ENCODE peak calls at places on chromosomes 2 and 18, in four cellular contexts. M is K562, P is H1, B is GM12878. L is an unnamed sample. For H3K4me1, the result is how much of the 10 kb centered on the place peaks cover.

GRCh38 chr18:12963069-12963468 is 15.3 kb downstream of the SEH1L start:
- DNase-seq in M (no peak), P (no peak), B (no peak), L (no peak)

GRCh38 chr2:37925063-37925897 is at the start of gene RMDN2:
- DNase-seq in M (peak), P (peak), B (peak), L (peak)

GRCh38 chr18:45167631-45168225 is 447.5 kb upstream of the SLC14A2 start:
- DNase-seq in M (no peak), P (no peak), B (no peak), L (no peak)

GRCh38 chr2:236889081-236889780 is 196.5 kb upstream of the COPS8 start:
- DNase-seq in M (no peak), P (no peak), B (no peak), L (no peak)

GRCh38 chr2:119148082-119148715 is 10.4 kb downstream of the C1QL2 start:
- DNase-seq in M (no peak), P (no peak), B (no peak), L (no peak)

GRCh38 chr2:17959833-17960232 is 81.4 kb downstream of the KCNS3 start:
- DNase-seq in M (no peak), P (no peak), B (no peak), L (no peak)

GRCh38 chr2:3780477-3781402 is 77.4 kb downstream of the DCDC2C start:
- DNase-seq in M (peak), P (peak), B (peak), L (peak)

GRCh38 chr2:228334173-228334572 is 152.7 kb upstream of the SPHKAP start:
- DNase-seq in M (no peak), P (no peak), B (no peak), L (no peak)

GRCh38 chr18:10330428-10330827 is 124.0 kb upstream of the APCDD1 start:
- DNase-seq in M (no peak), P (no peak), B (no peak), L (no peak)

GRCh38 chr2:113886479-113887383 is 3.2 kb upstream of the ACTR3 start:
- DNase-seq in M (peak), P (no peak), B (peak), L (no peak)

GRCh38 chr2:214126135-214126534 is 284.7 kb upstream of the VWC2L start:
- DNase-seq in M (no peak), P (no peak), B (no peak), L (no peak)

GRCh38 chr2:2621855-2622254 is 290.8 kb upstream of the MYT1L start:
- DNase-seq in M (no peak), P (peak), B (no peak), L (no peak)

GRCh38 chr2:60739156-60739555 is 16.9 kb upstream of the PAPOLG start:
- DNase-seq in M (no peak), P (no peak), B (no peak), L (no peak)

GRCh38 chr18:48563027-48563426 is 24.2 kb downstream of the CTIF start:
- DNase-seq in M (peak), P (no peak), B (no peak), L (no peak)

GRCh38 chr2:43178602-43179542 is 47.5 kb downstream of the ZFP36L2 start:
- DNase-seq in M (peak), P (peak), B (no peak), L (peak)

GRCh38 chr18:79884963-79885728 is 66.3 kb downstream of the SLC66A2 start:
- DNase-seq in M (no peak), P (no peak), B (no peak), L (peak)

GRCh38 chr2:170409164-170409535 is 231.2 kb downstream of the MYO3B start:
- DNase-seq in M (peak), P (peak), B (no peak), L (peak)

GRCh38 chr2:79910643-79911042 is 393.9 kb downstream of the LRRTM1 start:
- DNase-seq in M (no peak), P (no peak), B (no peak), L (peak)

GRCh38 chr2:240981273-240981672 is 17.1 kb upstream of the SNED1 start:
- DNase-seq in M (no peak), P (no peak), B (no peak), L (no peak)

GRCh38 chr2:100978582-100979051 is 23.5 kb upstream of the RPL31 start:
- DNase-seq in M (no peak), P (no peak), B (no peak), L (no peak)

GRCh38 chr2:120283649-120284048 is 31.0 kb downstream of the RALB start:
- DNase-seq in M (no peak), P (no peak), B (no peak), L (no peak)

GRCh38 chr18:10070581-10071000 is 156.8 kb downstream of the VAPA start:
- DNase-seq in M (no peak), P (no peak), B (no peak), L (no peak)

GRCh38 chr2:36698978-36699377 is 2.5 kb downstream of the VIT start:
- DNase-seq in M (no peak), P (no peak), B (no peak), L (no peak)

GRCh38 chr2:232236200-232236599 is 142.4 kb upstream of the ALPP start:
- DNase-seq in M (no peak), P (no peak), B (no peak), L (no peak)

GRCh38 chr18:47204908-47205522 is 28.9 kb upstream of the IER3IP1 start:
- DNase-seq in M (peak), P (peak), B (no peak), L (peak)

GRCh38 chr2:182767578-182767977 is 51.5 kb downstream of the DNAJC10 start:
- DNase-seq in M (peak), P (no peak), B (no peak), L (peak)

GRCh38 chr18:47944972-47945843 is 14.7 kb upstream of the SMAD2 start:
- DNase-seq in M (peak), P (no peak), B (no peak), L (no peak)

GRCh38 chr2:160687629-160688028 is 194.0 kb upstream of the RBMS1 start:
- DNase-seq in M (no peak), P (no peak), B (no peak), L (no peak)

GRCh38 chr2:182038579-182038978 is 52.9 kb downstream of the PPP1R1C start:
- DNase-seq in M (no peak), P (no peak), B (no peak), L (no peak)

GRCh38 chr2:226561962-226562361 is 237.7 kb downstream of the IRS1 start:
- DNase-seq in M (no peak), P (no peak), B (no peak), L (no peak)

GRCh38 chr2:85911097-85911496 is 22.3 kb upstream of the ST3GAL5 start:
- DNase-seq in M (no peak), P (no peak), B (no peak), L (no peak)

GRCh38 chr18:524496-524895 is 24.0 kb upstream of the COLEC12 start:
- DNase-seq in M (no peak), P (no peak), B (no peak), L (no peak)

GRCh38 chr18:48022531-48023330 is 92.3 kb upstream of the SMAD2 start:
- DNase-seq in M (peak), P (no peak), B (peak), L (peak)

DNA sequence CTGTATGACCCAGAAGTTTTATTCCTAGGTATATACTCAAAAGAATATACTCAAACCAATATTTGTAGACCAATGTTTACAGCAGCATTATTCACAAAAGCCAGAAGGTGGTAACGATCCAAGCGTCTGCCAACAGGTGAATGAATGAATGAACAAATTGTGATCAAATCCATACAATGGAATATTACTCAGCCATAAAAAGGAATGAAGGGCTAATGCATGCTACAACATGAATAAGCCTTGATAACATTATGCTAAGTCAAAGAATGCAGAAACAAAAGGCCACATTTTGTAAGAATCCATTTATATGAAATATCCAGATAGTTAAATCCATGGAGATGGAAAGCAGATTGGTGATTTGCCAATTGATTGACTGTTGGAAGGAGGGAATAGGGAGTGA is 5.5 kb upstream of the CD226 start:
- DNase-seq in M (no peak), P (no peak), B (no peak), L (no peak)
- H3K4me1 ChIP-seq in M (under half), P (under half), B (under half), L (under half)

GRCh38 chr18:35076556-35076955 is 35.3 kb downstream of the MAPRE2 start:
- DNase-seq in M (no peak), P (no peak), B (no peak), L (no peak)

GRCh38 chr18:35074581-35074980 is 33.4 kb downstream of the MAPRE2 start:
- DNase-seq in M (no peak), P (no peak), B (no peak), L (no peak)

GRCh38 chr18:35077937-35078336 is 36.7 kb downstream of the MAPRE2 start:
- DNase-seq in M (no peak), P (no peak), B (no peak), L (no peak)

GRCh38 chr18:35075132-35075531 is 33.9 kb downstream of the MAPRE2 start:
- DNase-seq in M (no peak), P (no peak), B (no peak), L (no peak)

DNA sequence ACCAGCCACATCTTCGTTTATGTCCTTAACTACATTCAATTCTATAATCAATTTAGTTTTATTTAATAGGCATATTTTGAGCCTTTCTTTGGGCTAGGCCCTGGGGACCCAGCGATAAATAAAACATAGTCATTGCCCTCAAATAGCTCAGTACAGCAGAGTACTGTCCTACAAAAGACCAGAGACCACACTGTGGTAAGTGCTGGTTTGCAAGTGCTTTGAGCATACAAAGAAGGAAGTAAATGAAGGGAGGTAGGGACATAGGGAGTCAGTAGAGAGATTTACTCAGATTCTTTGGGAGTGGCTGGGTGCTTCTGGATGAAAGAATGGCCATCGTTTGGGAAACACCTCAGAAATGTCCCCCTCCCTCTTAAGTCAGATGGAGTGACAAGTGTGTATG is 34.9 kb downstream of the MAPRE2 start:
- DNase-seq in M (no peak), P (no peak), B (no peak), L (no peak)
- H3K4me2 ChIP-seq in M (no peak), P (no peak), B (no peak), L (no peak)

DNA sequence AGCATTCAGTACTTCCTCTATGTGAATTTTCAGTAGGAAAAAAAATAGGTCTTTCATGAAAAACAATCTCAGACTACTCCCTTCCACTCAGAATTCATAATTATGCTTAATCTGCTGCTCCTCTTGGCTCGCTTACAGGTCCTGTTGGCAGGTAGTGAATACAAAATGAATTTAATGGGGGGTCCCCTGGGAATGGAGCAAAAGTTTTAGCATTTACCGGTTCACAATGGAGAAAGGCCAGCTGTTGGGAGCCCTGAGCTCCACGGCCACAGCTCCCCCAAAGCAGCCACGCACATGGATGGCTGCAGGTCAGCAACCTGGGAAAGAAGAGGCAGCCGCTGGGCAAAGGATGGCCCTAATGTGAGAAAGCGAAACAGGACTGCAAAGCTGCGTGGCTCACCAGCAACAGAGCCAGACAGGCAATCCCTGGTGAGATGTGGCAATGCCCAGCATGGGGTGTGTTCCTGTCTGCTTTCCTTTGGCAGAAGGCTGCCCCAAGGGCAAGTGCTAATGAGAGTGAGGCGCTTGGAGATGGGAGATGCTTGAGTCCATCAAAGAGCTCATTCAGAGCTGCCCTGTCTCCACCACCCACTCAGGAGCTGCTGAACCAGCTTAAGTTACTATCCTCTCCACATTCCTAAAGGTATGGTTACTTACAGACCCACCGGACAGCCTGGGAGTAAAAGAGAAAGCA is 447.4 kb downstream of the EPHA4 start:
- DNase-seq in M (no peak), P (peak), B (no peak), L (no peak)
- TF ChIP-seq NRF1 in M (no peak), P (no peak), B (no peak), L (no peak)

DNA sequence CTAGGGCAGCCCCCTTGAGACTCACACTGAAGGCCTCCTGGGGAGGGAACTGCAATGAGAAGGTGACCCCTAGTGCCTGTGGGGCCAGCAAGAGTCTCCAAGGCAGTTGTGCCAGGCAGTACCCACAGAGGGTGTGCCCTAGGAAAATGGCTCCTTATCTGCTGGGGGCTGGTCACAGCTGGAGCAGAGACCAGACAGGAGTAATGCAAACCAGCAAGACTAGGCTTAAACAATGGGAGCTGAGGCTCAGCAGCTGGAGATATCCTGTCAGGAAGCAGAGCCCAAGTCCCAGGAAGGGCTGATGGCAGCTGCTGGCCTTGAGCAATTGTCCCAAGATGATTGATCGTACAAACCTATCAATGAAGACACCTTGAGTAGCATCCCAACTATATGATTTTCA is 26.8 kb upstream of the E2F6 start:
- DNase-seq in M (no peak), P (no peak), B (no peak), L (peak)
- H3K4me1 ChIP-seq in M (under half), P (under half), B (under half), L (under half)

GRCh38 chr18:58087928-58088722 is 44.1 kb downstream of the NEDD4L start:
- DNase-seq in M (peak), P (no peak), B (no peak), L (no peak)

GRCh38 chr18:58091099-58091611 is 47.1 kb downstream of the NEDD4L start:
- DNase-seq in M (no peak), P (no peak), B (peak), L (no peak)

GRCh38 chr18:58093311-58093790 is 49.3 kb downstream of the NEDD4L start:
- DNase-seq in M (no peak), P (no peak), B (no peak), L (no peak)

GRCh38 chr18:58088723-58089074 is 44.7 kb downstream of the NEDD4L start:
- DNase-seq in M (no peak), P (no peak), B (no peak), L (no peak)
- H3K4me2 ChIP-seq in M (no peak), P (no peak), B (no peak), L (no peak)